ENCODE peak calls at places on chromosomes 12 and 14, in eight cellular contexts. One of them, this sample, is unnamed.

GRCh38 chr12:68264864-68265256 is 11.5 kb upstream of the IL22 start:
- DNase-seq in K562: no peak
- DNase-seq in IMR-90: peak
- DNase-seq in heart left ventricle: no peak
- DNase-seq in HepG2: no peak
- DNase-seq in NB4: no peak
- DNase-seq in sigmoid colon: no peak
- DNase-seq in tibial nerve: no peak
- DNase-seq in this sample: no peak

GRCh38 chr14:103395245-103395644 is 10.0 kb downstream of the MARK3 start:
- DNase-seq in K562: no peak
- DNase-seq in IMR-90: peak
- DNase-seq in heart left ventricle: no peak
- DNase-seq in HepG2: no peak
- DNase-seq in NB4: no peak
- DNase-seq in sigmoid colon: no peak
- DNase-seq in tibial nerve: no peak
- DNase-seq in this sample: no peak

GRCh38 chr14:37401093-37401492 is 194.0 kb downstream of the FOXA1 start:
- DNase-seq in K562: no peak
- DNase-seq in IMR-90: no peak
- DNase-seq in heart left ventricle: no peak
- DNase-seq in HepG2: no peak
- DNase-seq in NB4: no peak
- DNase-seq in sigmoid colon: no peak
- DNase-seq in tibial nerve: no peak
- DNase-seq in this sample: no peak

GRCh38 chr14:28678887-28679286 is 87.7 kb upstream of the FOXG1 start:
- DNase-seq in K562: no peak
- DNase-seq in IMR-90: no peak
- DNase-seq in heart left ventricle: no peak
- DNase-seq in HepG2: peak
- DNase-seq in NB4: no peak
- DNase-seq in sigmoid colon: no peak
- DNase-seq in tibial nerve: no peak
- DNase-seq in this sample: no peak

GRCh38 chr14:100868621-100869370 is 34.7 kb downstream of the RTL1 start:
- DNase-seq in K562: no peak
- DNase-seq in IMR-90: no peak
- DNase-seq in heart left ventricle: peak
- DNase-seq in HepG2: no peak
- DNase-seq in NB4: no peak
- DNase-seq in sigmoid colon: peak
- DNase-seq in tibial nerve: no peak
- DNase-seq in this sample: no peak

GRCh38 chr14:92389598-92390126 is 66.7 kb downstream of the SLC24A4 start:
- DNase-seq in K562: no peak
- DNase-seq in IMR-90: no peak
- DNase-seq in heart left ventricle: no peak
- DNase-seq in HepG2: no peak
- DNase-seq in NB4: peak
- DNase-seq in sigmoid colon: no peak
- DNase-seq in tibial nerve: no peak
- DNase-seq in this sample: no peak

GRCh38 chr12:133204264-133204603 is 22.9 kb downstream of the ZNF268 start:
- DNase-seq in K562: no peak
- DNase-seq in IMR-90: no peak
- DNase-seq in heart left ventricle: no peak
- DNase-seq in HepG2: no peak
- DNase-seq in NB4: peak
- DNase-seq in sigmoid colon: no peak
- DNase-seq in tibial nerve: no peak
- DNase-seq in this sample: peak

GRCh38 chr12:125092872-125093680 is 27.8 kb downstream of the AACS start:
- DNase-seq in K562: peak
- DNase-seq in IMR-90: peak
- DNase-seq in heart left ventricle: peak
- DNase-seq in HepG2: peak
- DNase-seq in NB4: no peak
- DNase-seq in sigmoid colon: no peak
- DNase-seq in tibial nerve: no peak
- DNase-seq in this sample: no peak

GRCh38 chr12:26870491-26871419 is 37.8 kb upstream of the ITPR2 start:
- DNase-seq in K562: no peak
- DNase-seq in IMR-90: peak
- DNase-seq in heart left ventricle: peak
- DNase-seq in HepG2: no peak
- DNase-seq in NB4: peak
- DNase-seq in sigmoid colon: peak
- DNase-seq in tibial nerve: no peak
- DNase-seq in this sample: peak

GRCh38 chr12:109052415-109053323 is at the start of gene USP30:
- DNase-seq in K562: peak
- DNase-seq in IMR-90: peak
- DNase-seq in heart left ventricle: peak
- DNase-seq in HepG2: peak
- DNase-seq in NB4: peak
- DNase-seq in sigmoid colon: peak
- DNase-seq in tibial nerve: peak
- DNase-seq in this sample: peak
- TF ChIP-seq POLR2A in K562: peak
- TF ChIP-seq POLR2A in IMR-90: no peak
- TF ChIP-seq POLR2A in heart left ventricle: no peak
- TF ChIP-seq POLR2A in HepG2: no peak
- TF ChIP-seq POLR2A in NB4: peak
- TF ChIP-seq POLR2A in sigmoid colon: no peak
- TF ChIP-seq POLR2A in tibial nerve: no peak
- TF ChIP-seq POLR2A in this sample: peak

DNA sequence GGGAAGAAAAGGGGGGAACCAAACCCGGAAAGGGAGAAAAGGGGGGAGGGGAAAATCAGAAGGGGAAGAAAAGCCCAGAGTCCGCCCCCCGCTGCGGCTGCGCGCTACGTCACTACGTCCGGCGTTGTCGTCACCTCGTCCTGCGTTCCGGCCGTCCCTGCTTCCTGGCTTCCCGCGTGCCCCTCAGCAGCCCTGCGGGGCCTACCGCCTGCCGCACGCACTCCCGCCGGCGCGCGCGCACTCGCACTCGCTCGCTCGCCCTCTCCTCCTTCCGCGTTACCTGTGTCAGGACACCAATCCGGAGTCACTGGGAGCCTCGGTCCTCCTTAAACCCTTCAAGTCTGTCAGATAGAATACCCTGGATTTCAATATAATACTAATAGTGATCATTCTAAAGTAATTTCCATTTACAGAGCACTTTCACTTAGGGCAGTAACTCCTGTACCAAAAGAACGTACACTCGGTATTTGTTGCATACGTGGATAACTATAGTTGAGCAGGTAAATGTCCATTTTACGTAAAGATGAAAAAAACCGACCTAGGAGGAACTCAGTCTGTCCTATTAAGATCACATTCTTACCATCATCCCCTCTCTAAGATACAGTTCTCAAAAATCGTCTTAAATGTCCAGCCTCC is at the start of gene R3HDM2:
- DNase-seq in K562: no peak
- DNase-seq in IMR-90: peak
- DNase-seq in heart left ventricle: peak
- DNase-seq in HepG2: peak
- DNase-seq in NB4: peak
- DNase-seq in sigmoid colon: peak
- DNase-seq in tibial nerve: peak
- DNase-seq in this sample: peak
- TF ChIP-seq POLR2A in K562: peak
- TF ChIP-seq POLR2A in IMR-90: peak
- TF ChIP-seq POLR2A in heart left ventricle: no peak
- TF ChIP-seq POLR2A in HepG2: peak
- TF ChIP-seq POLR2A in NB4: peak
- TF ChIP-seq POLR2A in sigmoid colon: peak
- TF ChIP-seq POLR2A in tibial nerve: peak
- TF ChIP-seq POLR2A in this sample: peak

GRCh38 chr12:119876761-119877638 is at the start of gene CIT:
- DNase-seq in K562: peak
- DNase-seq in IMR-90: peak
- DNase-seq in heart left ventricle: peak
- DNase-seq in HepG2: peak
- DNase-seq in NB4: peak
- DNase-seq in sigmoid colon: peak
- DNase-seq in tibial nerve: peak
- DNase-seq in this sample: peak
- TF ChIP-seq POLR2A in K562: peak
- TF ChIP-seq POLR2A in IMR-90: no peak
- TF ChIP-seq POLR2A in heart left ventricle: no peak
- TF ChIP-seq POLR2A in HepG2: peak
- TF ChIP-seq POLR2A in NB4: peak
- TF ChIP-seq POLR2A in sigmoid colon: no peak
- TF ChIP-seq POLR2A in tibial nerve: no peak
- TF ChIP-seq POLR2A in this sample: peak

DNA sequence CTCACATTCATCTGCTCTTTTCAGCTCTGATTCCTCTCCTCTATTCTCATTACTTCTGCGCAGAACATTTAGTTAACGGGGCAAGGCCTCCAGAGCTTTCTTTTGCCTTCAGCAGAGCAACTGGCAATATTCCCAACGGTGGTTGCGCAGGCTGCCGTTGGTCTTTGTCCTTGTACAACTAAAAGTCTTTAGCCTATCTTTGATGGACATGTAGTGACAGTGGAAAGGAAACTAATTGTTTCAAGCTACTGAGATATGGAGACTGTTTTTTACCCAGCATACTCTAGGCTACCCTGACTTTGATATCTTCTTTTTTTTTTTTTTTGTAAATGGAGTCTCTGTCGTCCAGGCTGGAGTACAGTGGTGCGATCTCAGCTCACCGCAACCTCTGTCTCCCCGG is 12.6 kb downstream of the R3HDM2 start:
- DNase-seq in K562: no peak
- DNase-seq in IMR-90: no peak
- DNase-seq in heart left ventricle: no peak
- DNase-seq in HepG2: no peak
- DNase-seq in NB4: no peak
- DNase-seq in sigmoid colon: no peak
- DNase-seq in tibial nerve: no peak
- DNase-seq in this sample: no peak
- TF ChIP-seq POLR2A in K562: no peak
- TF ChIP-seq POLR2A in IMR-90: no peak
- TF ChIP-seq POLR2A in heart left ventricle: no peak
- TF ChIP-seq POLR2A in HepG2: no peak
- TF ChIP-seq POLR2A in NB4: no peak
- TF ChIP-seq POLR2A in sigmoid colon: no peak
- TF ChIP-seq POLR2A in tibial nerve: no peak
- TF ChIP-seq POLR2A in this sample: no peak

GRCh38 chr12:11727133-11727664 is 77.7 kb downstream of the ETV6 start:
- DNase-seq in K562: no peak
- DNase-seq in IMR-90: no peak
- DNase-seq in heart left ventricle: no peak
- DNase-seq in HepG2: peak
- DNase-seq in NB4: no peak
- DNase-seq in sigmoid colon: no peak
- DNase-seq in tibial nerve: no peak
- DNase-seq in this sample: no peak
- TF ChIP-seq POLR2A in K562: no peak
- TF ChIP-seq POLR2A in IMR-90: no peak
- TF ChIP-seq POLR2A in heart left ventricle: no peak
- TF ChIP-seq POLR2A in HepG2: no peak
- TF ChIP-seq POLR2A in NB4: no peak
- TF ChIP-seq POLR2A in sigmoid colon: no peak
- TF ChIP-seq POLR2A in tibial nerve: no peak
- TF ChIP-seq POLR2A in this sample: no peak

GRCh38 chr14:64387738-64388532 is at the start of gene MTHFD1:
- DNase-seq in K562: peak
- DNase-seq in IMR-90: peak
- DNase-seq in heart left ventricle: peak
- DNase-seq in HepG2: peak
- DNase-seq in NB4: peak
- DNase-seq in sigmoid colon: peak
- DNase-seq in tibial nerve: peak
- DNase-seq in this sample: peak
- TF ChIP-seq POLR2A in K562: peak
- TF ChIP-seq POLR2A in IMR-90: peak
- TF ChIP-seq POLR2A in heart left ventricle: no peak
- TF ChIP-seq POLR2A in HepG2: peak
- TF ChIP-seq POLR2A in NB4: peak
- TF ChIP-seq POLR2A in sigmoid colon: peak
- TF ChIP-seq POLR2A in tibial nerve: peak
- TF ChIP-seq POLR2A in this sample: peak

DNA sequence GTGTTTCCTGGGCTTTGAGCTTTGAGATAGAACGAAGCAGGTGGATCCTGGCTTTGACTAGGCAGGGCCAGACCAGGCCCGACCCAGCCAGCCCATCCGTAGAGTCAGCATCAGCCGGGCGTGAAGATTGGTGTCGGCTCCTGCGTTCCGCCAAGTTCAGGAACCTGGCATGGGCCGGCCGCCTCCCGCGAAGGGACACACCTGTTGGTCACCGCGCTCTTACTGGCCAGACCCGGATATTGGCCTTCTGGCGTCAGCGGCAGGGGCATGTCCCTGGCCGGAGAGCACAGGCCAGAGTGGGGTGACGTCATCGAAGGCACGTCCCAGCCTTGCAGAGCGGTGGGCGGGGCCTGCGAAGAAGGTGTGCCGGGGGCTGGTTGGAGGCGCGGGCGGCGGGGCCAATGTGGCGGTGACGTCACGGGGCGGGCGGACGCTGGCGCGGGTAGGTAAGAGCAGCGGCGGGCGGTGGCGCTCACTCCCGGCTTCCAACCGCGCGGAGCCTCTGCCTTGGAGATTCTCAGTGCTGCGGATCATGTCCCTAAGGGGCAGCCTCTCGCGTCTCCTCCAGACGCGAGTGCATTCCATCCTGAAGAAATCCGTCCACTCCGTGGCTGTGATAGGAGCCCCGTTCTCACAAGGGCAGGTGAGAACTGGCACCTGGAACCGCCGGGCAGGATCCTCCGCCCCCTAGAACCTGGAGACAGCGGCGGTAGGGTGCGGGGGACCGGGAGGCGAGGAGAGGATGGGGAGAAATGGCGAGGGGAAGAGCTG is at the start of gene ARG2:
- DNase-seq in K562: peak
- DNase-seq in IMR-90: peak
- DNase-seq in heart left ventricle: peak
- DNase-seq in HepG2: peak
- DNase-seq in NB4: peak
- DNase-seq in sigmoid colon: peak
- DNase-seq in tibial nerve: peak
- DNase-seq in this sample: peak
- TF ChIP-seq POLR2A in K562: peak
- TF ChIP-seq POLR2A in IMR-90: peak
- TF ChIP-seq POLR2A in heart left ventricle: no peak
- TF ChIP-seq POLR2A in HepG2: peak
- TF ChIP-seq POLR2A in NB4: no peak
- TF ChIP-seq POLR2A in sigmoid colon: peak
- TF ChIP-seq POLR2A in tibial nerve: peak
- TF ChIP-seq POLR2A in this sample: peak

This sample was measured in erythroblast.